ENCODE peak calls at places on chromosomes 16 and 17, in five cellular contexts. U, S, Y, O and E are unnamed samples. For H3K27me3, the result is how much of the 10 kb centered on the place peaks cover.

GRCh38 chr17:80893604-80894438 is 97.8 kb upstream of the CHMP6 start:
- DNase-seq in U (no peak), S (no peak), Y (no peak), O (no peak), E (no peak)

GRCh38 chr16:85613609-85614337 is 651 bp downstream of the GSE1 start:
- DNase-seq in U (peak), S (no peak), Y (peak), O (no peak), E (no peak)

GRCh38 chr16:89410794-89411309 is 79.5 kb downstream of the ANKRD11 start:
- DNase-seq in U (no peak), S (peak), Y (peak), O (no peak), E (peak)

GRCh38 chr17:16262201-16262600 is 45.2 kb downstream of the PIGL start:
- DNase-seq in U (no peak), S (no peak), Y (no peak), O (no peak), E (no peak)

GRCh38 chr16:19245326-19245925 is 40.1 kb upstream of the CLEC19A start:
- DNase-seq in U (no peak), S (no peak), Y (no peak), O (no peak), E (no peak)

GRCh38 chr16:28492511-28492910 is 637 bp upstream of the CLN3 start:
- DNase-seq in U (no peak), S (no peak), Y (no peak), O (no peak), E (no peak)

GRCh38 chr16:71352963-71353460 is 5.5 kb upstream of the CALB2 start:
- DNase-seq in U (no peak), S (no peak), Y (no peak), O (no peak), E (no peak)

GRCh38 chr16:28491080-28491969 is 549 bp downstream of the CLN3 start:
- DNase-seq in U (peak), S (no peak), Y (peak), O (no peak), E (no peak)

GRCh38 chr16:65745-66144 is 6.7 kb downstream of the RHBDF1 start:
- DNase-seq in U (peak), S (peak), Y (peak), O (peak), E (no peak)

DNA sequence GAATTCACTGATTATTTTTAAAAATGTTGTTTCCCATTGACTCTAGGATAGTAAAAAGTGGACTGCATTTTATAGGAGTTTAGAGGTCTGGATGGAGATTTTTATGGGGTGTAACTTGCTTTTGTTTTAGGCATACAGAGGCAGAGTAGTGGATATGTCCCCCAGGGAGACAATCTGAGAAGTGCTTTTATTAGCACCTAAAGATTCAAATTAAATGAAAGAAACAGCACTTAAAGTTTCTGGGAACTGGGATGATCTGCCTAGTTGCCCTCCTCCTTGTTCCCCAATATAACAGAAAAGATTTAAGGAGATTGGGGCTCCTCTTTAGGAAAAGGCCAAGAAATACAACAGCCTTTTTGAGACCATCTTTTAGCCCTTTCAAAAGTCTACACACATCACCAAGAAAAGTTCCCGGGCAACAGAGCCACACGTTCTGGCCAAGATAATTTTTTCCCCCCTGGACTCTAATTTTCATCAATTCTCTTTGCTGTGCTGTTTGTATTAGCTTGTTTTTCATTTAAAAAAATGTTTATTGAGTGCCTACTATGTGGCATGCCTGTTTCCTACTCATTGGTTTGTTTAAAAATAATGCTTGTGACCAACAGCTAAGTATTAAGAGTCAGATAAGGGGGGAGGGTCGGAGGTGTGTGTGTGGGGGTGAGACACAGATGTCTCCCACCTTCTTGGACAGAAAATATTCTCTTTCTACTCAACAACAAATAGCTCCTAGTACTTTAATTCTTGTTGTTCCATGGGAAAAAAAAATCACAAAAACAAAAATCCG is 2.4 kb upstream of the IGF2BP1 start:
- DNase-seq in U (no peak), S (no peak), Y (no peak), O (no peak), E (no peak)
- H3K27me3 ChIP-seq in U (under half), S (under half), Y (under half), O (half or more), E (half or more)

GRCh38 chr16:76683051-76683450 is 405.9 kb downstream of the CNTNAP4 start:
- DNase-seq in U (no peak), S (no peak), Y (no peak), O (no peak), E (no peak)
- H3K4me3 ChIP-seq in U (no peak), S (no peak), Y (no peak), O (no peak), E (no peak)

GRCh38 chr17:8318536-8318935 is 8.5 kb downstream of the ARHGEF15 start:
- DNase-seq in U (no peak), S (no peak), Y (no peak), O (no peak), E (no peak)
- H3K27me3 ChIP-seq in U (under half), S (half or more), Y (under half), O (under half), E (under half)

DNA sequence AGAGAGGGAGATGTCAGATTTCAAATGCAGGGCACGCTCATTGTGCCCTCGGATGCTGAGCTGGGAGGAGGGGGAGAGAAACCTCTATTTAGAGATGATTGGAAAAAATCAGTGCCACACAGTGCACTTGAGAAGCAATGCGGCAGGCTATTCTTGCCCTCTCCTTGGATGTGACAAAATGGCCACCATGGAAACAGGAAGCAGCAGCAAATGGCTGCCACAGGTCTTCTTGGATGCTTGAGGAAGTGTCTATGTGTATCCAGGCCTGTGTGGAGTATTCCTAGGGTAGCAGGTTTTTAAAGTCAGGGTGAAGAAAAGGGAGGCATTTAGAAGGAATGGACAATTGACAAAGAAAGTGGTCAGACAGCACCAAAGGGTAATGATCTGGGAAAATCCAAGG is 340.1 kb upstream of the ZFHX3 start:
- DNase-seq in U (no peak), S (no peak), Y (no peak), O (no peak), E (no peak)
- H3K4me3 ChIP-seq in U (no peak), S (no peak), Y (no peak), O (no peak), E (no peak)

GRCh38 chr17:48644910-48645557 is 18.9 kb upstream of the HOXB9 start:
- DNase-seq in U (no peak), S (no peak), Y (no peak), O (no peak), E (no peak)

GRCh38 chr17:48645639-48646182 is 19.6 kb upstream of the HOXB9 start:
- DNase-seq in U (no peak), S (no peak), Y (no peak), O (no peak), E (no peak)

GRCh38 chr17:48642843-48643696 is 16.9 kb upstream of the HOXB9 start:
- DNase-seq in U (no peak), S (no peak), Y (no peak), O (no peak), E (no peak)

GRCh38 chr17:48643697-48644012 is 17.5 kb upstream of the HOXB9 start:
- DNase-seq in U (no peak), S (no peak), Y (no peak), O (no peak), E (no peak)

DNA sequence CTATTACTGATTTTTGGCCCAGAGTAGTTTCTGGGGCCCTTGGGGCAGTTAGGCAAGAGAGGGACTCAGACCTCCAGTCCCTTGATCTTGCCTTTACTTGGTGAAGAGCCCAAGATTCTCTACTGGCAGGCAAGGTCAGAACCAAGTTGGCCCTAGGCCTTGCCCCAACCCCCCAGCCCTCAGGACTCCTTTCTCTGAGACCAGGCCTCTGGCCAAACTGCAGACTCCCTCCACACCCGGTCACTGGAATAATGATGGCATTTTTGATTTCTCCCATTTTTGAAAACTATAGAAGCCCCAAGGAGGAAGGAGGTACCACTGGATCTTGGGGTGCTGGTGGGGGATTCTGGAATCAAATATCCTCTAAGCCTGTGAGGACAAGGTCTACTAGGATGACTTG is 18.0 kb upstream of the HOXB9 start:
- DNase-seq in U (no peak), S (no peak), Y (no peak), O (no peak), E (no peak)
- H3K27me3 ChIP-seq in U (half or more), S (half or more), Y (under half), O (under half), E (under half)

GRCh38 chr17:83087788-83088360 is 8.5 kb downstream of the METRNL start:
- DNase-seq in U (no peak), S (no peak), Y (no peak), O (no peak), E (no peak)
- H3K4me3 ChIP-seq in U (no peak), S (no peak), Y (no peak), O (no peak), E (no peak)

DNA sequence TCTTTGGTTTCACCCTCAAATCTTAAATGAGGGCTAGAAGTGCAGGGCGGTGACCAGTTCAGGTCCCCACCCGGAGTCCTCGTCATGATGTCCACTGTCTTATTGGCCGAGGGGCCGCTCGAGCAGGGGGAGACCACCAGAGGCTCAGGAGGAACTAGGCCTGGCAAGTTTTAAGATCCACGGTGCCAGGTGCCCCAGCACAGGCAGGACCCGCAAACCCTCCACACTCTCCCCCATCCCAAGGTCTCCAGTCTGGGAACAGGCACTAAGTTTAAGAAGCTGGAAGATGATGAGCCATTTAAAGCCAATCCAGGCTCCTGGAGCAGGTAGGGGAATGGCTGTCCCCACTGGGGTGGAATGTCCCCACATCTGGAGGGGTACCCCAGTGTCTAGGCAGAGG is 4.1 kb downstream of the DLX3 start:
- DNase-seq in U (no peak), S (no peak), Y (no peak), O (no peak), E (no peak)
- H3K27me3 ChIP-seq in U (under half), S (half or more), Y (under half), O (half or more), E (half or more)

GRCh38 chr17:18319604-18320256 is 4.6 kb downstream of the SMCR8 start:
- DNase-seq in U (no peak), S (peak), Y (no peak), O (no peak), E (peak)
- H3K4me3 ChIP-seq in U (no peak), S (no peak), Y (no peak), O (no peak), E (no peak)

GRCh38 chr16:73050115-73051099 is 2.5 kb upstream of the ZFHX3 start:
- DNase-seq in U (no peak), S (no peak), Y (no peak), O (no peak), E (no peak)

GRCh38 chr16:73051216-73051615 is 3.3 kb upstream of the ZFHX3 start:
- DNase-seq in U (no peak), S (no peak), Y (no peak), O (no peak), E (no peak)

GRCh38 chr16:73052441-73053030 is 4.6 kb upstream of the ZFHX3 start:
- DNase-seq in U (no peak), S (no peak), Y (no peak), O (no peak), E (no peak)

GRCh38 chr16:73053038-73053378 is 5.1 kb upstream of the ZFHX3 start:
- DNase-seq in U (no peak), S (no peak), Y (no peak), O (no peak), E (no peak)

DNA sequence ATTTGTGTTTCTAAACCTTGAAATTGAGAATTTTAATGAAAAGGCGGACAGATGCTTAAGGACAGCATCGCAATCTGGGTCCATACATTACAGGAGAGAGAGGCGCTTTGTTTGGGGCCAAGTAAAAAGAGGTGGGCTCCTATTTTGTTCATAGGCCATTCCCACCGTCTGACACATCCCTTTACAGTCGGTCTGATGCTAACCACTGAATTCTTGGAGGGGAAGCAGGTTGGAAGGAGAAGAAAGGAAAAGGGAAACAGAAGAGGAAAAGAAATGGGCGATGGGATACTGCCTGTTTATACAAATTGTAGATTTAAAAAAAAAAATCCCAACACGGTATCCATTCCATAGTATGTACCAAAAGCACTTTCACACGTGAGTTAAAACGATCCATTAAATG is 4.0 kb upstream of the ZFHX3 start:
- DNase-seq in U (no peak), S (peak), Y (no peak), O (no peak), E (no peak)
- H3K27me3 ChIP-seq in U (under half), S (under half), Y (under half), O (under half), E (under half)